ENCODE peak calls at places on chromosomes 13 and 19, in five cellular contexts. I is PC-9, X is transverse colon, S is Peyer's patch, O is uterus. K is an unnamed sample.

GRCh38 chr13:112648966-112649690 is 40.7 kb upstream of the ATP11A start:
- DNase-seq in I (no peak), X (no peak), S (no peak), O (peak; percentile 14), K (no peak)

GRCh38 chr13:77383097-77383496 is 56.2 kb upstream of the MYCBP2 start:
- DNase-seq in I (no peak), X (no peak), S (no peak), O (no peak), K (no peak)

GRCh38 chr19:3055741-3056453 is 6.4 kb downstream of the TLE5 start:
- DNase-seq in I (peak; percentile 65), X (peak; percentile 79), S (peak; percentile 69), O (peak; percentile 41), K (peak; percentile 94)

GRCh38 chr19:45599286-45599685 is 2.7 kb downstream of the GPR4 start:
- DNase-seq in I (peak; percentile 17), X (no peak), S (no peak), O (no peak), K (no peak)

GRCh38 chr13:35964764-35965163 is 166.4 kb downstream of the DCLK1 start:
- DNase-seq in I (no peak), X (no peak), S (no peak), O (no peak), K (peak; percentile 24)

GRCh38 chr13:25064396-25064795 is 31.5 kb upstream of the PABPC3 start:
- DNase-seq in I (no peak), X (no peak), S (no peak), O (no peak), K (no peak)

GRCh38 chr19:11423804-11424318 is 4.7 kb upstream of the RGL3 start:
- DNase-seq in I (no peak), X (no peak), S (no peak), O (no peak), K (no peak)

GRCh38 chr13:112562786-112563383 is 25.1 kb downstream of the TUBGCP3 start:
- DNase-seq in I (no peak), X (no peak), S (peak; percentile 60), O (no peak), K (no peak)

GRCh38 chr13:55007681-55008080 is 1979.1 kb downstream of the OLFM4 start:
- DNase-seq in I (no peak), X (no peak), S (no peak), O (no peak), K (no peak)

GRCh38 chr13:98549006-98549727 is 27.7 kb downstream of the STK24 start:
- DNase-seq in I (peak; percentile 74), X (no peak), S (no peak), O (no peak), K (no peak)

DNA sequence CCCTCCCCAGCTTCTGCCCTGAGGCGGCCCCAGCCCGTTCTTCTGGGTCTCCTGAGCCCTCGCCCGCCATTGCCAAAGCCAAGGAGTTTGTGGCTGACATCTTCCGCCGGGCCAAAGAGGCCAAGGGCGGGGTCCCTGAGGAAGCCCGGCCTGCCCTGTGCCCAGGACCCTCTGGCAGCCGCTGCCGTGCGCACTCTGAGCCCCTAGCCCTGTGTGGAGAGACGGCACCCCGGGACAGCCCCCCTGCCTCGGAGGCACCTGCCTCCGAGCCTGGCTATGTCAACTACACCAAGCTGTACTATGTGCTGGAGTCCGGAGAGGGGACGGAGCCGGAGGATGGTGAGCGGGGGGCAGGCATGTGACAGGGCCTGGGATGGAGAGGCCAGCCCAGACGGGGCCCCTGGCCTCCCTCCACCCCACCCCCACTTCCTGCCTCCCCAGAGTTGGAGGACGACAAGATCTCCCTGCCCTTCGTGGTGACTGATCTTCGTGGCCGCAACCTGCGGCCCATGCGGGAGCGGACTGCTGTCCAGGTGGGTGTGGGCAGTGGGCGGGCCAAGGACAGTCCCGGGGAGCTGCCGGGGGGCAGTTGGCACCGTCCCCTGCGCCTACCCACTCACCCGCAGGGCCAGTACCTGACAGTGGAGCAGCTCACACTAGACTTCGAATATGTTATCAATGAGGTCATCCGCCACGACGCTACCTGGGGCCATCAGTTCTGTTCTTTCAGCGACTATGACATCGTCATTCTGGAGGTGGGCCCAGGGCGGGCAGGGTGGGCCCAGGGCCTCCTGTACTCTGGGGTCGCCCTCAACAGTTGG is 7.0 kb downstream of the DCAF15 start:
- DNase-seq in I (no peak), X (no peak), S (no peak), O (no peak), K (no peak)
- H3K36me3 ChIP-seq in I (peaks cover 15% of the 10 kb centered on the region), X (no peaks in the 10 kb centered on the region), S (no peaks in the 10 kb centered on the region), O (no peaks in the 10 kb centered on the region), K (peaks cover 9% of the 10 kb centered on the region)

DNA sequence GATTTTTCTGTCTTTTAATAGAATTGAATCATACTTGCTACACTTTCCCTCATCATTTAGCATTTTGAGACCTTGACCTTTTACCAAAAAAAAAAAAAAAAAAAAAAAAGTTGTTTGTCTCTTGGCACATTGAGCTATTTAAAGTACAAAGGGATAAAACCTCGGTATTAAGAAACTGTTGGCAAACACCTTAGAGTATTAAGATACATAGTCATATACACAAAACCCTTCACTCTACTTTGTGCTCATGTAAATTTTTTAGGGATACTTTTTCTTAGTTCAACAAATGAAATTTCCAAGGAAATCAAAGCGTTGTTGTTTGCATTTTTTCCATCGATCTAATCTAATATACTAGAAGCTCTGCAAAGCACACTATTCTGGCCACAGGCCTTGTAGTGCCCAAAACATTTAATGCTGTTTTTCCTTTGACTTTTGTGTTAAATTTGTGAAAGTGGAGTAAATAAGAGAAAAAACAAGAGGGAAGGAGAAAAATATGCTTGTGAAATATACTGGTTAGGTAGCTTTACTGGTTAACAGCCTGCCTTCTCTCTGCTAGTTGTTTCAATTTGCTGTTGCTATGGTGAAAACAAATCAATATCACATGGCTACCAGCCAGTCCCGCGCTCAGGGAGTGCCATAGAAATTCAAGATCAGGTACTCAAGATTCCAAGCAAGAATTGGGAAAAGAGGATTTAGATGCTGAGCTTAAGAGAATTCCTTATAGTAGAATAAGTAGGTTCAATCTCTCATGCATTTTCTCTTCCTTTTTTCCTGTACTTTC is 2.6 kb downstream of the MBNL2 start:
- DNase-seq in I (peak; percentile 80), X (peak; percentile 70), S (no peak), O (no peak), K (no peak)
- H3K4me3 ChIP-seq in I (peak overlapping the region; percentile 81), X (peak overlapping the region; percentile 79), S (peak overlapping the region; percentile 56), O (peak overlapping the region; percentile 70), K (peak overlapping the region; percentile 35)

GRCh38 chr13:32645854-32646253 is 59.6 kb downstream of the PDS5B start:
- DNase-seq in I (no peak), X (no peak), S (no peak), O (no peak), K (no peak)

GRCh38 chr13:32647926-32648325 is 61.7 kb downstream of the PDS5B start:
- DNase-seq in I (no peak), X (no peak), S (no peak), O (no peak), K (no peak)

DNA sequence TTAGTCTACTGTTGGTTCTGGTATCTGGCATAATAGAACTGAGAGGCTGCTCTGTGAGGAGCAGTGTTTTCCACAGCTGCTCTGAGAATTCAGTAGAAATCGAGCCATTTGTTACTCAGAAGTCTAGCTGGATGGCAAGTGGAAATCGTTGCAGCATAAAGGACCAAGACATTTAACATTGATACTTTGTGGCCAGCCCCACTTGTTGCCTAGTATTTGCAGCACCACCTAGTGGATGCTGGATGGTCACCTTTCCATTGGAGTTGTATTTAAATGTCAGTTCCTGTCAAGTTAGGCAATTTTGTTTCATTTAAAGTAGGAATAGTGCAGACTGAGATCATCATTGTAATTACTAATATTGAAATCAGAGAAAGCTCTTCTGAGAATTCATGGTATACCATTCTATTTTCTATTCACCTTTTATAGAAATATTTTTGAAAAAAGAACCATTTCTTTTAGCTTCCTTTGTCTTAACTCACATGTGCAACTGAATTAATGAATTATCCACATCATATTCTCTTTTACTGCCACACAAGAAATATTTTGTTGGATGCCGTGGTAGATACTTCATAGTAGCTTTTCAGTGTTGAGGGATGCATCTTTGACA is 64.6 kb downstream of the PDS5B start:
- DNase-seq in I (peak; percentile 46), X (peak; percentile 58), S (no peak), O (no peak), K (peak; percentile 23)
- H3K4me1 ChIP-seq in I (no peaks in the 10 kb centered on the region), X (peaks cover 28% of the 10 kb centered on the region), S (no peaks in the 10 kb centered on the region), O (no peaks in the 10 kb centered on the region), K (no peaks in the 10 kb centered on the region)

DNA sequence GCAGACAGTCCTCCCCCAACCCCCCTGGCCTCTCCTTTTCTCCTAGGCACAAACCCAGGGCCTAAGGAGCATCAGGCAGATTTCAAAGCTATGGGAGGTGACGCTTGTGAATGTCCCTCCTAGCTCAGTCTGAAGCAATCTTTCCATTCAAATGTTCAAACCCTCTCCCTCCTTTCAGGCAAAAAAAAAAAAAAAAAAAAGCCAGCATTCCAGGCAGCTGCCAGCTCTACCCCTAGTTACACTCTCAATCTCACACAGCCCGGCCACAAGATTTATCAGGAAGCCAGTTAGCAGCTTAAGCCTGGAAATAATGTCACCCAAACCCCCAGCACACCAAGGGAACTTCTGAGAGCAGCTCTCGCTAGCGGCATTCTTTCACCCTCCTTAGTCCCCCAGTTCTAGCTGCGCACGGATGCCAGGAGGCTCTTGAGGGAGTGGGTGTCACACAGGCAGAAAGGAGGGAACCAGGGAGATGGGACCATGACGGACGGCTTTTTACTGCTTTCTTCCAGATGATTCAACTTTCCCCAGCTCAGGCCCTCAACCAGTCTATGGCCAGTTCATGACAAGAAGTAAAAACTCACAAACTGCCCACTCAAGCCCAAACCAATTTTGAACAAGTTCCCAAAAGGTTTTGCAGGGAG is 6.3 kb downstream of the SH3GL1 start:
- DNase-seq in I (no peak), X (no peak), S (no peak), O (no peak), K (no peak)
- H3K36me3 ChIP-seq in I (no peaks in the 10 kb centered on the region), X (no peaks in the 10 kb centered on the region), S (no peaks in the 10 kb centered on the region), O (no peaks in the 10 kb centered on the region), K (no peaks in the 10 kb centered on the region)

GRCh38 chr19:13007292-13008045 is 12.2 kb downstream of the NFIX start:
- DNase-seq in I (no peak), X (no peak), S (no peak), O (peak; percentile 78), K (peak; percentile 96)

GRCh38 chr19:13010992-13011652 is 15.8 kb downstream of the NFIX start:
- DNase-seq in I (no peak), X (no peak), S (no peak), O (peak; percentile 49), K (no peak)

GRCh38 chr19:13010038-13010991 is 15.0 kb downstream of the NFIX start:
- DNase-seq in I (no peak), X (no peak), S (no peak), O (peak; percentile 72), K (peak; percentile 78)

GRCh38 chr19:13006431-13007281 is 11.4 kb downstream of the NFIX start:
- DNase-seq in I (no peak), X (no peak), S (no peak), O (peak; percentile 70), K (no peak)

GRCh38 chr19:13008926-13009787 is 13.9 kb downstream of the NFIX start:
- DNase-seq in I (no peak), X (no peak), S (no peak), O (no peak), K (no peak)
- H3K4me3 ChIP-seq in I (no peak overlapping the region), X (no peak overlapping the region), S (no peak overlapping the region), O (no peak overlapping the region), K (peak overlapping the region; percentile 41)

DNA sequence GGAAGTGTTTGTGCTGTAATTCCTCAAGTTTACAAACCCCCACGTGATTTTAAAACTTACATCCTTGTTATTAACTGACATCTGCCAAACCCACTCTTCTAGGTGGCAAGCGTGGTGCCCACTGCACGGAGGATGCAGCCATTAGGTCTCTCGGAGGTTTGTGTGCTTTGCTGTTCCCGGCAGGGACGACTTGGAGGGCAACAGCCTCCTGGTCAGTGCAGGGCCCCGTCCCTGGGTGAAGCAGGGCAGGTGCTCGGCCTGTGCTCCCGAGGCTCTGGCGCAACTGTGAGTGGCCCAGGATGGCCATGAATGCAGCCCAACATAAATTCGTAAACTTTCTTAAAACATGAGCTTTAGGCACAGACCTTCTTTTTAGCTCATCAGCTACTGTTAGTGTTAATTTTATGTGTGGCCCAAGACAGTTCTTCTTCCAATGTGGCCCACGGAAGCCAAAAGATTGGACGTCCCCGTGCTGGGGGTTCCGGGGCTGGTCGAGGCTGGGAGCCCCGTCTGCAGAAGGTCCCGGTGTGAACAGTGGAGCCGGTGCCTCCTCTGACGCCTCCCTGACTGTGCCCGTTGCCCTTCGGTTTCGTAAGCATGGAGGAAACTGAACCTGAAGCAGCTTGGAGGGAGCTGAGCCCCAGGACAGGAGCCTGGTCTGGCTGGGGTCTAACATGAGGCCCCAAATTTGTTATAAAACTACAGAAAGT is 11.9 kb downstream of the GAS6 start:
- DNase-seq in I (no peak), X (no peak), S (no peak), O (peak; percentile 12), K (no peak)
- H3K4me1 ChIP-seq in I (peaks cover 25% of the 10 kb centered on the region), X (peaks cover 70% of the 10 kb centered on the region), S (peaks cover 26% of the 10 kb centered on the region), O (peaks cover 56% of the 10 kb centered on the region), K (peaks cover 23% of the 10 kb centered on the region)